ENCODE peak calls at places on chromosomes 1 and 21, in ten cellular contexts. Y is GM20000, I is Panc1, M is GM12864, B is HCT116, S is body of pancreas, R is fibroblast of pulmonary artery, H is ovary, W is PC-3, G is HepG2. P is an unnamed sample.

GRCh38 chr1:61207416-61207815 is 125.1 kb downstream of the NFIA start:
- DNase-seq in Y (no peak), I (no peak), M (no peak), B (no peak), S (no peak), R (no peak), H (no peak), W (no peak), G (no peak), P (no peak)

GRCh38 chr1:36286802-36287201 is 19.4 kb upstream of the SH3D21 start:
- DNase-seq in Y (no peak), I (no peak), M (no peak), B (no peak), S (no peak), R (no peak), H (no peak), W (no peak), G (no peak), P (no peak)

GRCh38 chr1:94325379-94326302 is 88.3 kb upstream of the ARHGAP29 start:
- DNase-seq in Y (no peak), I (peak; percentile 96), M (no peak), B (peak; percentile 92), S (no peak), R (peak; percentile 98), H (no peak), W (peak; percentile 99), G (peak; percentile 75), P (no peak)

GRCh38 chr1:186535388-186536133 is 74.6 kb upstream of the PDC start:
- DNase-seq in Y (no peak), I (no peak), M (no peak), B (no peak), S (no peak), R (peak; percentile 97), H (no peak), W (peak; percentile 92), G (no peak), P (no peak)

GRCh38 chr1:153598309-153599172 is 14.4 kb downstream of the S100A16 start:
- DNase-seq in Y (peak; percentile 87), I (no peak), M (peak; percentile 91), B (no peak), S (no peak), R (peak; percentile 61), H (no peak), W (no peak), G (no peak), P (peak; percentile 88)

GRCh38 chr1:156338180-156338973 is at the start of the genes CCT3 and TSACC:
- DNase-seq in Y (peak; percentile 98), I (peak; percentile 100), M (peak; percentile 100), B (peak; percentile 100), S (peak; percentile 100), R (peak; percentile 100), H (peak; percentile 99), W (peak; percentile 100), G (peak; percentile 99), P (peak; percentile 98)

GRCh38 chr1:8412183-8412831 is 94.4 kb downstream of the SLC45A1 start:
- DNase-seq in Y (no peak), I (peak; percentile 85), M (no peak), B (no peak), S (no peak), R (peak; percentile 93), H (no peak), W (peak; percentile 72), G (no peak), P (no peak)

GRCh38 chr21:36882776-36883175 is 83.7 kb downstream of the HLCS start:
- DNase-seq in Y (no peak), I (no peak), M (no peak), B (no peak), S (no peak), R (peak; percentile 36), H (no peak), W (no peak), G (no peak), P (no peak)

GRCh38 chr21:42002421-42002958 is 7.7 kb downstream of the ZBTB21 start:
- DNase-seq in Y (peak; percentile 67), I (no peak), M (peak; percentile 86), B (no peak), S (no peak), R (peak; percentile 68), H (no peak), W (peak; percentile 89), G (no peak), P (peak; percentile 59)

GRCh38 chr1:112998592-112999235 is 42.7 kb upstream of the SLC16A1 start:
- DNase-seq in Y (no peak), I (no peak), M (no peak), B (no peak), S (peak; percentile 56), R (peak; percentile 97), H (no peak), W (no peak), G (peak; percentile 31), P (no peak)

GRCh38 chr1:211320980-211321379 is 5.7 kb upstream of the TRAF5 start:
- DNase-seq in Y (no peak), I (no peak), M (no peak), B (no peak), S (no peak), R (no peak), H (no peak), W (peak; percentile 83), G (no peak), P (no peak)

GRCh38 chr1:10514490-10515235 is 39.9 kb downstream of the PEX14 start:
- DNase-seq in Y (no peak), I (peak; percentile 67), M (no peak), B (peak; percentile 29), S (no peak), R (peak; percentile 53), H (no peak), W (peak; percentile 64), G (peak; percentile 47), P (no peak)

DNA sequence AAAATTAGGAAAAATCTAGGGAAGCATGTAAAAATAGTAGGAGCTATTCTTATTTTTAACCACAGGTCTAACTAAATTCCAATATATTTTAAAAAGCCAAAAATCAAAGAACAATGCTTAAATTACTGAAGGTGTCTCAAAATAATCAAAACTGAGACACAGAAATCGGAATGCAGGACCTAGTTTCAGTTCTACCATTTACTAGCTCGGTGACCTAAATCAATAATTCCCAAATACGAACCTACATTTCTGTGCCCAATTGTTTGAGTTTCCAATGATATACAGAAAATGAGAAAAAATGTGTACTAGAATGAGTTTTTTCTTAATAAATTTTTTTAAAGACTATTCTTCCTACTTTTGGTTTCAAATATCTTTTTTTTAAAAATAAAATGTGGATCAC is 37.4 kb downstream of the ANKRD13C start:
- DNase-seq in Y (no peak), I (no peak), M (no peak), B (no peak), S (no peak), R (no peak), H (no peak), W (no peak), G (no peak), P (no peak)
- TF ChIP-seq CTCF in Y (no peak), I (no peak), M (no peak), B (no peak), S (no peak), R (no peak), H (no peak), W (no peak), G (no peak), P (no peak)

GRCh38 chr1:16367258-16367967 is 371 bp downstream of the SZRD1 start:
- DNase-seq in Y (peak; percentile 80), I (no peak), M (peak; percentile 88), B (peak; percentile 65), S (no peak), R (peak; percentile 87), H (peak; percentile 87), W (peak; percentile 50), G (peak; percentile 45), P (peak; percentile 84)
- TF ChIP-seq CTCF in Y (no peak), I (no peak), M (no peak), B (no peak), S (no peak), R (no peak), H (no peak), W (no peak), G (peak; percentile 38), P (no peak)

DNA sequence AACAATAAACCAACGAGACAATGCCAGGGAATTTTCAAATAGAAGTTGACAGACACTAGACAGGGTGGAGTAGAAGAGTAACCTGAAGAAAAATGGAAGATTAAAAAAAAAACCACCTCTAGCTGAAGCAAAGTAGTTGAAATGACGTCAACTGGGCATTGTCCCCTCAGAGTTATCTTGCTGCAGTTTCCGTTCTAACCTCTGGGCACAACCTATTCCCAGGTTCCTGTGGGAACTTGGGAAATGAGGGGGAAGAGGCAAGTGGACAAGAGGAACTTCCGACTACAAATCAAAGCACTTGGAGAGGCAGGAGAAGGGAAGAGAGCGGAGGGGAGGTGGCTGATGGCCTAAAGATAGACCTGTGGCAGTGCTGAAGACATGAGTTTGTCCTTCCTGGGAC is 66.3 kb downstream of the PLPP3 start:
- DNase-seq in Y (no peak), I (no peak), M (no peak), B (no peak), S (no peak), R (peak; percentile 66), H (no peak), W (no peak), G (no peak), P (no peak)
- TF ChIP-seq CTCF in Y (no peak), I (no peak), M (no peak), B (no peak), S (no peak), R (no peak), H (no peak), W (no peak), G (no peak), P (no peak)

GRCh38 chr1:68456207-68456606 is 6.5 kb upstream of the RPE65 start:
- DNase-seq in Y (no peak), I (no peak), M (no peak), B (no peak), S (no peak), R (no peak), H (no peak), W (no peak), G (no peak), P (no peak)

GRCh38 chr1:68464891-68465290 is 15.1 kb upstream of the RPE65 start:
- DNase-seq in Y (no peak), I (no peak), M (no peak), B (no peak), S (no peak), R (no peak), H (no peak), W (no peak), G (no peak), P (no peak)

GRCh38 chr1:68459091-68459490 is 9.3 kb upstream of the RPE65 start:
- DNase-seq in Y (no peak), I (no peak), M (no peak), B (no peak), S (no peak), R (no peak), H (no peak), W (no peak), G (no peak), P (no peak)

GRCh38 chr1:68460935-68461334 is 11.2 kb upstream of the RPE65 start:
- DNase-seq in Y (no peak), I (no peak), M (no peak), B (no peak), S (no peak), R (no peak), H (no peak), W (no peak), G (no peak), P (no peak)

DNA sequence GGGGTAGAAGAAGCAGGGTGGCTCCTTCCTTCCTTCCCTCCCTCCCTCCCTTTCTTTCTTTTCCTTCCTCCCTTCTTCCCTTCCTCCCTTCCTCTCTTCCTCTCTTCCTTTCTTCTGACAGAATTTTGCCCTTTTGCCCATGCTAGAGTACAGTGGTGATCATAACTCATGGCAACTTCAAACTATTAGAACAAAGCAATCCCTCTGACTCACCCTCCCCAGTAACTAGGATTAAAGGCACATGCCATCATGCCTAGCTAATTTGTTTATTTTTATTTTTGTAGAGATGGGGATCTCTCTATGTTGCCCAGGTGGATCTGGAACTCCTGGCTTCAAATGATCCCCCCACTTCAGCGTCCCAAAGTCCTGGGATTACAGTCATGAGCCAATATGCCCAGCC is 10.0 kb upstream of the RPE65 start:
- DNase-seq in Y (no peak), I (no peak), M (no peak), B (no peak), S (no peak), R (peak; percentile 33), H (no peak), W (peak; percentile 26), G (no peak), P (no peak)
- TF ChIP-seq CTCF in Y (no peak), I (no peak), M (no peak), B (no peak), S (no peak), R (no peak), H (no peak), W (no peak), G (no peak), P (no peak)

P was measured in GM10248.